ENCODE peak calls at places on chromosomes 2 and 18, in six cellular contexts. Q is neuronal stem cell, W is H9, P is IMR-90, M is trophoblast cell, G is H1. I is an unnamed sample.
A peak's percentile ranks its signal among the peaks of the same experiment; 100 is the strongest.

GRCh38 chr2:32745675-32746074 is 117.8 kb downstream of the TTC27 start:
- DNase-seq in Q (no peak), W (no peak), P (no peak), M (no peak), G (no peak), I (no peak)

GRCh38 chr2:20609349-20609994 is 41.4 kb downstream of the HS1BP3 start:
- DNase-seq in Q (no peak), W (no peak), P (peak; percentile 67), M (no peak), G (no peak), I (peak; percentile 76)

GRCh38 chr2:180664507-180664906 is 315.9 kb upstream of the UBE2E3 start:
- DNase-seq in Q (no peak), W (no peak), P (no peak), M (no peak), G (no peak), I (no peak)

GRCh38 chr2:54353216-54353615 is 97.2 kb upstream of the TSPYL6 start:
- DNase-seq in Q (no peak), W (no peak), P (no peak), M (no peak), G (no peak), I (peak; percentile 18)

GRCh38 chr18:55856191-55856590 is 268.2 kb upstream of the TCF4 start:
- DNase-seq in Q (no peak), W (peak; percentile 69), P (peak; percentile 90), M (peak; percentile 97), G (no peak), I (peak; percentile 70)

GRCh38 chr2:44945676-44946427 is 4.3 kb downstream of the SIX3 start:
- DNase-seq in Q (no peak), W (peak; percentile 62), P (no peak), M (no peak), G (no peak), I (no peak)

GRCh38 chr2:32981612-32982011 is 34.9 kb downstream of the LTBP1 start:
- DNase-seq in Q (no peak), W (no peak), P (no peak), M (no peak), G (no peak), I (no peak)

GRCh38 chr18:36867056-36867455 is 38.1 kb downstream of the KIAA1328 start:
- DNase-seq in Q (no peak), W (no peak), P (no peak), M (no peak), G (no peak), I (no peak)

GRCh38 chr18:10973579-10974260 is 175.6 kb downstream of the PIEZO2 start:
- DNase-seq in Q (no peak), W (no peak), P (peak; percentile 34), M (no peak), G (no peak), I (peak; percentile 48)

GRCh38 chr2:145846986-145847385 is 1327.1 kb upstream of the ZEB2 start:
- DNase-seq in Q (no peak), W (no peak), P (peak; percentile 0), M (peak; percentile 47), G (no peak), I (peak; percentile 12)

GRCh38 chr2:55364189-55365055 is 55.2 kb downstream of the CCDC88A start:
- DNase-seq in Q (no peak), W (no peak), P (peak; percentile 98), M (peak; percentile 25), G (no peak), I (peak; percentile 15)

GRCh38 chr2:130391872-130392670 is 36.2 kb downstream of the PTPN18 start:
- DNase-seq in Q (no peak), W (no peak), P (peak; percentile 45), M (no peak), G (no peak), I (peak; percentile 65)

GRCh38 chr2:148642891-148643416 is 1.6 kb upstream of the EPC2 start:
- DNase-seq in Q (no peak), W (no peak), P (no peak), M (no peak), G (no peak), I (peak; percentile 85)

GRCh38 chr18:29418136-29418535 is 1241.2 kb upstream of the CDH2 start:
- DNase-seq in Q (no peak), W (no peak), P (peak; percentile 86), M (peak; percentile 11), G (no peak), I (peak; percentile 79)

GRCh38 chr2:46858697-46859080 is 56.9 kb downstream of the MCFD2 start:
- DNase-seq in Q (no peak), W (no peak), P (peak; percentile 91), M (peak; percentile 79), G (no peak), I (peak; percentile 78)

GRCh38 chr18:31583185-31583854 is 8.4 kb upstream of the TTR start:
- DNase-seq in Q (no peak), W (no peak), P (no peak), M (no peak), G (no peak), I (no peak)

GRCh38 chr2:165070089-165070488 is 114.8 kb upstream of the SLC38A11 start:
- DNase-seq in Q (no peak), W (peak; percentile 68), P (no peak), M (peak; percentile 57), G (no peak), I (no peak)

GRCh38 chr2:205694256-205694655 is 12.0 kb downstream of the NRP2 start:
- DNase-seq in Q (no peak), W (no peak), P (no peak), M (peak; percentile 18), G (no peak), I (no peak)

GRCh38 chr18:2240311-2240705 is 331.0 kb downstream of the METTL4 start:
- DNase-seq in Q (no peak), W (no peak), P (peak; percentile 12), M (no peak), G (no peak), I (peak; percentile 21)

GRCh38 chr18:34493099-34493544 is 217.0 kb upstream of the DTNA start:
- DNase-seq in Q (peak; percentile 48), W (peak; percentile 81), P (peak; percentile 58), M (peak; percentile 17), G (peak; percentile 78), I (peak; percentile 78)

GRCh38 chr2:152434395-152435182 is 99.6 kb downstream of the FMNL2 start:
- DNase-seq in Q (no peak), W (no peak), P (no peak), M (no peak), G (no peak), I (no peak)
- H4K8ac ChIP-seq in Q (no peak overlapping the region), W (no peak overlapping the region), P (no peak overlapping the region), M (no peak overlapping the region), G (no peak overlapping the region), I (no peak overlapping the region)

DNA sequence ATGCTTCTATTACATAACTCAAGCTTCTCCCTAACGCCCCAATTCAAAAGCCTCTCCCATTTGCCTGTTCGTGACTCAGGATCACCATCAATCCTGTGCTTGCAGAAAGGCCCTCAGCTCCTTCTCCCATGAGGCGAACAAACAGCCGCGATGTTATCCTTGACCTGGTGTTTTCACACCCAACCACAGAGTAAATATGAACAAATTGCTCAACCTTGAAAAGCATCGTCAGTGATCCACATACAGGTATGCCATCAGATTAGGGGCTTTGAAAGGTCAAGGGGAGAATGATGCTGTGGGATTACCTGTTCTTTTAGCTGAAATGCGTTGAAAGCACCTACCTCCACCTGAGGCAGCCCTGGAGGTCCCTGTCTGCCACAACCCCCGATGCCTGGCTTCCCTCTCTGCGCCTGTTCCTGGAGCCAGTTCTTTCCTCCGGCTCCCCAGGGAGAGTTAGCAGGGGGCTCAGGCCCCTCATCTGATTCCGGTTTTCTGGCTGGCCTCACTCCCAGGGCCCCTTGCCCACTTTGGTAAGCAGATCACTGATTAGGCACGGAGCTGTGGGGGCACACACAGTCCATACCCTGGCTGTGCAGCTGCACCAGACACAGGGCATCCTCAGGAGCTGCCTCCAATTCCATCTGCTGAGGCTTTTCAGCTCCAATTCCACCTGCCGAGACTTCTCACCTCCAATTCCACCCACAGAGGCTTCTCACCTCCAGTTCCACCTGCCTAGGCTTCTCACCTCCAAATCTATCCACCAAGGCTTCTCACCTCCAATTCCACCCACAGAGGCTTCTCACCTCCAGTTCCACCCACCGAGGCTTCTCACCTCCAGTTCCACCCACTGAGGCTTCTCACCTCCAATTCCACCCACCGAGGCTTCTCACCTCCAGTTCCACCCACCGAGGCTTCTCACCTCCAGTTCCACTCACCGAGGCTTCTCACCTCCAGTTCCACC is 39.3 kb upstream of the ODC1 start:
- DNase-seq in Q (no peak), W (no peak), P (no peak), M (no peak), G (peak; percentile 41), I (no peak)
- H2AFZ ChIP-seq in Q (no peak overlapping the region), W (no peak overlapping the region), P (no peak overlapping the region), M (no peak overlapping the region), G (peak overlapping the region; percentile 22), I (no peak overlapping the region)

GRCh38 chr2:286774-287392 is 1.0 kb downstream of the ALKAL2 start:
- DNase-seq in Q (no peak), W (peak; percentile 40), P (no peak), M (no peak), G (no peak), I (peak; percentile 49)

GRCh38 chr2:287471-287885 is 413 bp downstream of the ALKAL2 start:
- DNase-seq in Q (no peak), W (peak; percentile 63), P (peak; percentile 29), M (no peak), G (peak; percentile 58), I (peak; percentile 45)

GRCh38 chr2:289362-290089 is 1.6 kb upstream of the ALKAL2 start:
- DNase-seq in Q (no peak), W (peak; percentile 58), P (peak; percentile 11), M (peak; percentile 43), G (peak; percentile 74), I (peak; percentile 35)

GRCh38 chr2:288743-289361 is 961 bp upstream of the ALKAL2 start:
- DNase-seq in Q (no peak), W (peak; percentile 46), P (no peak), M (no peak), G (no peak), I (peak; percentile 18)

GRCh38 chr2:288002-288742 is at the start of gene ALKAL2:
- DNase-seq in Q (no peak), W (peak; percentile 33), P (no peak), M (no peak), G (peak; percentile 70), I (peak; percentile 15)
- H4K8ac ChIP-seq in Q (peak within 1 kb of the TSS; percentile 9), W (no peak within 1 kb of the TSS), P (no peak within 1 kb of the TSS), M (no peak within 1 kb of the TSS), G (peak within 1 kb of the TSS; percentile 1), I (no peak within 1 kb of the TSS)

DNA sequence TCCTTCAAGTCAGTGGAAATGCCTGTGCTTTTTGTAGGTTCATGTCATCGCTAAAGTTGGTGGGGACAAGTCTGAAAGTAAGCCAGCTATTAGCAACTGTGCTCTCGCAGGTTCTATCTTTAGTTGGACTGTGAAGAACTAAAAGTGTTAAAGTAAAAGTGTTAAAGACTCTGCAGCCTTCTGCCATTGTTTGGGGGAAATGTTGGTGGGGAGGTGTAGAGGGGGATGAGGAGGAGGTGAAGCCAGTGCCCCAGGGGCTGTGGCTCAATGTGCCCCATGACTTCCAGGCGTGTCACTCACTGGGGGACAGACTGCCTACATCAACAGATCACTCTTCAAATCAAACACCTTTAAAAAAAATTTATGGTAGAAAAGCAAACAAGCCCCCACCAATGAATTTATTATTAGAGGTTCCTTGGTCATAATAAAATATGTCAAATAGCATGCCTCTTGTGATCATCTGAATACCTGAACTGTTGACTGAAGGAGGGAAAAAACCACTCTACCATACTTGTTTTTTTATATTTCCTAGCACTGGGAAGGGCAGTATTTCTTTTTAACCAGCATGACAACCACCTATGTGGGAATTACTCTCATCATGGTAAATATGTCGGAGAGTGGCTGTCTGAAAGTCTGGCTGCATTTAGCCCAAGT is 19.3 kb downstream of the TGFA start:
- DNase-seq in Q (no peak), W (no peak), P (no peak), M (no peak), G (no peak), I (no peak)
- H2AFZ ChIP-seq in Q (no peak overlapping the region), W (no peak overlapping the region), P (no peak overlapping the region), M (no peak overlapping the region), G (no peak overlapping the region), I (no peak overlapping the region)

I was measured in mesenchymal stem cell.